ENCODE peak calls at places on chromosomes 3 and 15, in eight cellular contexts. I is HepG2, C is A549, F is HCT116, Z is GM12878, N is K562, H is endothelial cell of umbilical vein, U is H1. J is an unnamed sample.

GRCh38 chr15:99509686-99510461 is 55.9 kb upstream of the MEF2A start:
- DNase-seq in I (no peak), C (no peak), F (no peak), Z (no peak), N (no peak), H (peak), U (no peak), J (peak)

GRCh38 chr3:107525101-107525953 is 2.6 kb downstream of the BBX start:
- DNase-seq in I (no peak), C (peak), F (no peak), Z (no peak), N (peak), H (peak), U (no peak), J (peak)

GRCh38 chr3:30924763-30925162 is 30.3 kb upstream of the GADL1 start:
- DNase-seq in I (no peak), C (no peak), F (no peak), Z (no peak), N (no peak), H (no peak), U (no peak), J (no peak)

GRCh38 chr3:104960579-104960978 is 406.1 kb upstream of the ALCAM start:
- DNase-seq in I (no peak), C (no peak), F (no peak), Z (no peak), N (no peak), H (no peak), U (no peak), J (no peak)

GRCh38 chr3:192079098-192079497 is 618.1 kb downstream of the PYDC2 start:
- DNase-seq in I (no peak), C (no peak), F (no peak), Z (no peak), N (no peak), H (no peak), U (no peak), J (no peak)

GRCh38 chr15:38660726-38661125 is 96.1 kb upstream of the RASGRP1 start:
- DNase-seq in I (no peak), C (no peak), F (no peak), Z (no peak), N (no peak), H (no peak), U (no peak), J (no peak)

GRCh38 chr3:74500257-74500656 is 114.2 kb downstream of the CNTN3 start:
- DNase-seq in I (no peak), C (no peak), F (no peak), Z (no peak), N (no peak), H (no peak), U (no peak), J (no peak)

GRCh38 chr15:78110916-78111475 is 18.6 kb downstream of the SH2D7 start:
- DNase-seq in I (no peak), C (no peak), F (no peak), Z (no peak), N (no peak), H (no peak), U (no peak), J (no peak)

GRCh38 chr15:34314491-34314890 is 23.1 kb downstream of the SLC12A6 start:
- DNase-seq in I (no peak), C (no peak), F (no peak), Z (no peak), N (no peak), H (no peak), U (no peak), J (no peak)

GRCh38 chr15:60363024-60363674 is 34.6 kb downstream of the ANXA2 start:
- DNase-seq in I (no peak), C (peak), F (no peak), Z (no peak), N (no peak), H (no peak), U (no peak), J (no peak)

GRCh38 chr3:49411550-49411967 is 217 bp downstream of the RHOA start:
- DNase-seq in I (peak), C (no peak), F (no peak), Z (no peak), N (peak), H (no peak), U (no peak), J (peak)

GRCh38 chr15:57302640-57303257 is 73.6 kb upstream of the CGNL1 start:
- DNase-seq in I (peak), C (no peak), F (no peak), Z (no peak), N (no peak), H (no peak), U (no peak), J (peak)

GRCh38 chr3:134312873-134313838 is 61.1 kb downstream of the AMOTL2 start:
- DNase-seq in I (peak), C (peak), F (no peak), Z (no peak), N (peak), H (peak), U (no peak), J (no peak)

GRCh38 chr15:65476942-65477341 is 40.5 kb downstream of the DPP8 start:
- DNase-seq in I (no peak), C (no peak), F (no peak), Z (no peak), N (no peak), H (no peak), U (no peak), J (peak)

GRCh38 chr15:56919708-56920637 is 1.5 kb downstream of the TCF12 start:
- DNase-seq in I (peak), C (peak), F (no peak), Z (no peak), N (no peak), H (peak), U (no peak), J (peak)

GRCh38 chr3:21464745-21465144 is 286.3 kb downstream of the ZNF385D start:
- DNase-seq in I (no peak), C (no peak), F (no peak), Z (no peak), N (no peak), H (no peak), U (no peak), J (no peak)

GRCh38 chr3:195197764-195198423 is 73.1 kb downstream of the XXYLT1 start:
- DNase-seq in I (no peak), C (peak), F (peak), Z (no peak), N (no peak), H (peak), U (no peak), J (peak)
- TF ChIP-seq MAX in I (no peak), C (no peak), F (no peak), Z (no peak), N (no peak), H (no peak), U (no peak), J (no peak)

DNA sequence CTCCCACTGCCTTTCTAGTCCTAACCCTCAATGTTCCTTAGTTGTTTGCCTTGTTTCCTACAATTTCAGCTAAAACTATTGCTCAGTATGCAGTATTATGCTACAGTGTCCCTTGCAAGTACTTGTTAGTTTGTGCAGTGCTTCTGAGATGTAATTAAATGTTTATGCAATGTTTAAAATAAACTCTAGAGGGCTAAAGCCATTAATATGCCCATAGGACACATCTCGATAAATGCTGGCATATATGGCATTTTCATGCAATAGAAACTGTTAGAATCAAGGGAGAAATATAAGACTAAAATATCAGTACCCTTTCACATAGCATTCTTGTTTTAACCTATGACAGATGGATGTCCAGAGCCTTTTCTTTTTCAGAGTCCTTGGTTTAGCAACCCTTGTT is 59.8 kb upstream of the ACKR4 start:
- DNase-seq in I (no peak), C (no peak), F (no peak), Z (no peak), N (no peak), H (no peak), U (no peak), J (no peak)
- TF ChIP-seq CTCF in I (no peak), C (no peak), F (no peak), Z (no peak), N (no peak), H (peak), U (no peak), J (no peak)

DNA sequence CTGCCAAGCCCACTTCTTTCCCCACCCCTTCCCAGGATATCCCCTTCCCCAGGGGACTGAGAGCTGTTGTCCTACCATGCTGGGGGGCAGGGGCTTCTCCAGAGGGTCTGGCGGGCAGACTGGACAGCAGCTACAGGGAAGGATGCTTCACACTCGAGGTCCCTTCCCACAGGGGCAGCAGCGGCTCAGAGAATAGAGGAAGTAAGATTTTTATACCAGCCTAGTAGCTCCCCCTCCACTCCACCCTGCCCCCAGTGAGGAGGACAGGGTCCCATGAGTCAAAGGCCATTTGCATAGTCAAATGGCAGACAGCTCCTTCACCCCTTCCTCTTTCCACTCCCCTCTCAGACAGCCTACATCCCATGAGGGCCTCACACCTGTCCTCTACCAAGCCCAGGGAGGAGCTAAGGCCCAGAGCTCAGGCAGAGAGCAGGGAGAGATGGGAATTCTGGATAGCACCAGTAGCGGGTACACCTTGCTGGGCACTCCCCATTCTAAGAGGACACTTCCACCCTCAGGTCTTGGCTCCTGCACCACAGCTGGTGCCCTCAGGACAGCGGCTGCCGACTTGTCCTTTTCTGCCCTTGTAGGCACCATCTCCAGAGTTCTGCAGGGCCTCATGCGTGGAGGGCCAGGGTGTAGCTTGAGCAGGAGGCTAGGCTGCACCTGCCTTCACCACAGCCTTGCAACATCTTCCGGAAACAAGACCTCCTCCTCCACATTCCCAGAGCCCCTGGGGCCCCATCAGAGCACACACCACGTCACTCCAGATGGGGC is at the start of gene TLR9:
- DNase-seq in I (no peak), C (no peak), F (no peak), Z (peak), N (no peak), H (no peak), U (no peak), J (peak)
- TF ChIP-seq POLR2A in I (no peak), C (no peak), F (no peak), Z (peak), N (no peak), H (no peak), U (no peak), J (no peak)

GRCh38 chr3:41202075-41202833 is 2.9 kb downstream of the CTNNB1 start:
- DNase-seq in I (peak), C (no peak), F (no peak), Z (no peak), N (no peak), H (peak), U (no peak), J (no peak)
- TF ChIP-seq MAX in I (no peak), C (no peak), F (no peak), Z (no peak), N (no peak), H (no peak), U (no peak), J (no peak)

GRCh38 chr15:33234019-33234418 is 39.5 kb upstream of the FMN1 start:
- DNase-seq in I (peak), C (peak), F (peak), Z (no peak), N (no peak), H (peak), U (no peak), J (peak)
- TF ChIP-seq CTCF in I (peak), C (peak), F (peak), Z (peak), N (peak), H (peak), U (no peak), J (peak)

DNA sequence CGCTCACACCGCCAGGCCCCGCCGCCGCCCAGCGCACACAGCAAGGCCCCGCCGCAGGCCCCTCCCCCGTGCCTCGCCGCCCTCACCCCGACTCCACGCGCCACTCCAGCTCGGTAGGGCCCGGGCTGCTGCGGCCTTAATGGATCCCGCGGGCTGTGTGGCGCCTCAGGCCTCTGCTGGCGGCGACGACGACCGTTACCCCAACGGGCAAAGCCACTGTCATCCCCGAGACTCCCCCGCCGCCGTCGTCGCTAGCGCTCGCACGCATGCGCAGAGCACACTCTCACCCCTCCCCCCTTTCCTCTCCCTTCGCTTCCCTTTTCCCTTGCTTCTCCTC is at the start of gene MSL2:
- DNase-seq in I (no peak), C (no peak), F (no peak), Z (no peak), N (no peak), H (no peak), U (no peak), J (no peak)
- TF ChIP-seq POLR2A in I (peak), C (peak), F (peak), Z (peak), N (peak), H (peak), U (peak), J (peak)

GRCh38 chr3:98848108-98848507 is 53.4 kb downstream of the DCBLD2 start:
- DNase-seq in I (no peak), C (no peak), F (no peak), Z (no peak), N (no peak), H (no peak), U (no peak), J (no peak)
- TF ChIP-seq MAX in I (no peak), C (no peak), F (no peak), Z (no peak), N (no peak), H (no peak), U (no peak), J (no peak)

GRCh38 chr3:117193390-117193789 is 483.8 kb downstream of the TUSC7 start:
- DNase-seq in I (no peak), C (peak), F (no peak), Z (no peak), N (no peak), H (no peak), U (no peak), J (no peak)
- TF ChIP-seq CTCF in I (no peak), C (no peak), F (peak), Z (peak), N (no peak), H (peak), U (no peak), J (no peak)

J was measured in NB4.